ENCODE peak calls at places on chromosomes 7 and 10, in four cellular contexts. P is HepG2, O is A549, D is K562. Y is an unnamed sample.

GRCh38 chr7:100887186-100887954 is 2.1 kb downstream of the UFSP1 start:
- DNase-seq in P (no peak), D (peak), O (no peak), Y (peak)

GRCh38 chr10:61464461-61465215 is 11.5 kb upstream of the TMEM26 start:
- DNase-seq in O (no peak), P (no peak), D (no peak), Y (no peak)

GRCh38 chr7:29046978-29047377 is 88.8 kb upstream of the TRIL start:
- DNase-seq in O (no peak), D (no peak), P (no peak), Y (no peak)

GRCh38 chr10:95556994-95557767 is 4.0 kb downstream of the SORBS1 start:
- DNase-seq in P (no peak), D (no peak), O (no peak), Y (no peak)

GRCh38 chr10:14397069-14397468 is 66.3 kb upstream of the FRMD4A start:
- DNase-seq in D (no peak), O (no peak), P (no peak), Y (no peak)

GRCh38 chr7:31729195-31729804 is 42.3 kb downstream of the PPP1R17 start:
- DNase-seq in D (no peak), P (no peak), O (no peak), Y (no peak)

GRCh38 chr7:13333351-13333750 is 645.9 kb downstream of the ARL4A start:
- DNase-seq in P (no peak), D (no peak), O (no peak), Y (no peak)

GRCh38 chr7:130324270-130324669 is 20.3 kb upstream of the CPA5 start:
- DNase-seq in P (no peak), O (no peak), D (no peak), Y (no peak)

GRCh38 chr10:99008106-99008505 is 227.5 kb downstream of the HPSE2 start:
- DNase-seq in P (no peak), D (no peak), O (no peak), Y (no peak)

GRCh38 chr7:132865766-132866531 is 215.9 kb downstream of the CHCHD3 start:
- DNase-seq in D (no peak), O (no peak), P (peak), Y (no peak)

GRCh38 chr7:130973637-130974036 is 239.6 kb upstream of the KLF14 start:
- DNase-seq in O (no peak), P (no peak), D (no peak), Y (no peak)

GRCh38 chr7:16174253-16174652 is 247.1 kb downstream of the CRPPA start:
- DNase-seq in O (no peak), D (no peak), P (no peak), Y (no peak)

GRCh38 chr10:15237351-15237750 is 68.9 kb upstream of the NMT2 start:
- DNase-seq in O (peak), D (no peak), P (no peak), Y (no peak)

GRCh38 chr7:47587976-47588375 is 6.1 kb upstream of the TNS3 start:
- DNase-seq in P (no peak), O (no peak), D (no peak), Y (no peak)

GRCh38 chr7:95471076-95471475 is 14.7 kb upstream of the ASB4 start:
- DNase-seq in O (no peak), P (no peak), D (no peak), Y (no peak)

GRCh38 chr7:157896774-157897555 is 560.2 kb downstream of the DNAJB6 start:
- DNase-seq in D (no peak), O (no peak), P (no peak), Y (no peak)

GRCh38 chr10:59536151-59536550 is 173.5 kb downstream of the SLC16A9 start:
- DNase-seq in P (no peak), D (no peak), O (no peak), Y (no peak)

DNA sequence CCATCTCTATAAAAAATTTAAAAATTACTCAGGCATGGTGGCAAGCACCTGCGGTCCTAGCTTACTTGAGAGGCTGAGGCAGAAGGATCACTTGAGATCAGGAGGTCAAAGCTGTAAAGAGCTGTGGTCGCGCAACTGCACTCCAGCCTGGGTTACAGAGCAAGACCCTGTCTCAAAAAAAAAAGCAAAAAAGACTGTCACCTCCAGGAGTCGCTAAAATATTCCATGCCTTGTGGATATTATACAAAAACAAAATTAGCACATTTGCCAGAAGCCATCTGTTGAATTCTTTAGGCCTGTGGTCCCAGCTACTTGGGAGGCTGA is 87.0 kb upstream of the SDK1 start:
- DNase-seq in D (no peak), O (no peak), P (no peak), Y (no peak)
- TF ChIP-seq POLR2AphosphoS2 in D (no peak), O (no peak), P (no peak), Y (no peak)

GRCh38 chr7:5375925-5376324 is 47.7 kb downstream of the TNRC18 start:
- DNase-seq in P (no peak), O (no peak), D (no peak), Y (no peak)
- TF ChIP-seq POLR2AphosphoS2 in P (no peak), O (no peak), D (no peak), Y (no peak)

DNA sequence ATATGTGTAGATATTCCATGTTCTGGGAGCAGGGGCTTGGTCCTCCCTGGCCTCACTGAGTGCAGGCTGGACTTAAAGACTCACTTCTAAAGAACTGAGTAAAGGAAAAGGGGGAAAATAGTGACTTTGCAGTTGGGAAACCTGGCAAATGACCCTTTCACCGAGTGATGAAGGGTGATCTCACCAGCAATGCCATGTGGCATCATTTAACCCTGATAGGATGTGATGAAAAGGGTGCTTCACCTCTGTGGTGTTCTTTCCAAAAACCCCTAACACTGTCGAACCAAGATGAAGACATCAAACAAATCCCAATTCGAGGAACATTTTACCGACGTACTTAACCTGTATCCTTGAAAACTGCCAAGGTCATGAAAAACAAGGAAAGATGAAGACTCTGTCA is 71.9 kb downstream of the AOAH start:
- DNase-seq in D (no peak), O (no peak), P (no peak), Y (no peak)
- TF ChIP-seq POLR2AphosphoS2 in D (no peak), O (no peak), P (no peak), Y (no peak)

GRCh38 chr7:83528925-83529423 is 120.0 kb downstream of the SEMA3E start:
- DNase-seq in P (no peak), D (no peak), O (no peak), Y (no peak)
- TF ChIP-seq POLR2AphosphoS2 in P (no peak), D (no peak), O (no peak), Y (no peak)

DNA sequence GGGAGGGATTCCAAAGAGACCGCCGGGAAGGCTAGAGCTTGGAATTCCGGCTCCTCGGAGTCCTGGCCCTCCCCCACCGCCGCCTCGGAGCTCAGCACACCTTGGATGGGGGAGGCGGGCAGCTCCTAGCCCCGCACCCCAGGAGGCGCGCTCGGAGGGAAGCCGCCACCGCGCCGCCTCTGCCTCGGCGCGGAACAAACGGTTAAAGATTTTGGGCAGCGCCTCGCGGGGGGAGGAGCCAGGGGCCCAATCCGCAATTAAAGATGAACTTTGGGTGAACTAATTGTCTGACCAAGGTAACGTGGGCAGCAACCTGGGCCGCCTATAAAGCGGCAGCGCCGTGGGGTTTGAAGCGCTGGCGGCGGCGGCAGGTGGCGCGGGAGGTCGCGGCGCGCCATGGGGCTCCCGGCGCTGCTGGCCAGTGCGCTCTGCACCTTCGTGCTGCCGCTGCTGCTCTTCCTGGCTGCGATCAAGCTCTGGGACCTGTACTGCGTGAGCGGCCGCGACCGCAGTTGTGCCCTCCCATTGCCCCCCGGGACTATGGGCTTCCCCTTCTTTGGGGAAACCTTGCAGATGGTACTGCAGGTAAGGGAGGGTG is at the start of gene CYP26A1:
- DNase-seq in O (peak), P (no peak), D (peak), Y (no peak)
- TF ChIP-seq POLR2AphosphoS2 in O (no peak), P (no peak), D (no peak), Y (no peak)

GRCh38 chr7:114047889-114048288 is 129.1 kb upstream of the PPP1R3A start:
- DNase-seq in D (no peak), P (no peak), O (peak), Y (no peak)
- TF ChIP-seq POLR2AphosphoS2 in D (no peak), P (no peak), O (no peak), Y (no peak)

Y was measured in GM12878.